ENCODE peak calls at places on chromosome 5, in eight cellular contexts. One of them, this sample, is unnamed.

GRCh38 chr5:115873392-115873791 is 31.7 kb downstream of the AP3S1 start:
- DNase-seq in prostate gland: no peak
- DNase-seq in lower lobe of right lung: no peak
- DNase-seq in heart left ventricle: no peak
- DNase-seq in IMR-90: peak
- DNase-seq in GM23338: no peak
- DNase-seq in sigmoid colon: no peak
- DNase-seq in cardiac muscle cell: no peak
- DNase-seq in this sample: no peak

GRCh38 chr5:178791976-178792375 is 61.5 kb upstream of the ZNF354A start:
- DNase-seq in prostate gland: no peak
- DNase-seq in lower lobe of right lung: no peak
- DNase-seq in heart left ventricle: no peak
- DNase-seq in IMR-90: no peak
- DNase-seq in GM23338: no peak
- DNase-seq in sigmoid colon: peak
- DNase-seq in cardiac muscle cell: no peak
- DNase-seq in this sample: no peak

GRCh38 chr5:131394128-131394527 is 130.3 kb downstream of the CDC42SE2 start:
- DNase-seq in prostate gland: peak
- DNase-seq in lower lobe of right lung: no peak
- DNase-seq in heart left ventricle: no peak
- DNase-seq in IMR-90: peak
- DNase-seq in GM23338: no peak
- DNase-seq in sigmoid colon: no peak
- DNase-seq in cardiac muscle cell: peak
- DNase-seq in this sample: no peak

GRCh38 chr5:146342882-146343865 is 4.5 kb downstream of the POU4F3 start:
- DNase-seq in prostate gland: no peak
- DNase-seq in lower lobe of right lung: no peak
- DNase-seq in heart left ventricle: no peak
- DNase-seq in IMR-90: no peak
- DNase-seq in GM23338: peak
- DNase-seq in sigmoid colon: no peak
- DNase-seq in cardiac muscle cell: no peak
- DNase-seq in this sample: no peak

GRCh38 chr5:5344051-5344571 is 78.4 kb upstream of the ICE1 start:
- DNase-seq in prostate gland: no peak
- DNase-seq in lower lobe of right lung: no peak
- DNase-seq in heart left ventricle: no peak
- DNase-seq in IMR-90: no peak
- DNase-seq in GM23338: no peak
- DNase-seq in sigmoid colon: no peak
- DNase-seq in cardiac muscle cell: peak
- DNase-seq in this sample: no peak

GRCh38 chr5:107513337-107514125 is 157.2 kb downstream of the EFNA5 start:
- DNase-seq in prostate gland: no peak
- DNase-seq in lower lobe of right lung: no peak
- DNase-seq in heart left ventricle: no peak
- DNase-seq in IMR-90: no peak
- DNase-seq in GM23338: no peak
- DNase-seq in sigmoid colon: no peak
- DNase-seq in cardiac muscle cell: no peak
- DNase-seq in this sample: peak

GRCh38 chr5:122089096-122089495 is 11.0 kb upstream of the LOX start:
- DNase-seq in prostate gland: no peak
- DNase-seq in lower lobe of right lung: no peak
- DNase-seq in heart left ventricle: no peak
- DNase-seq in IMR-90: no peak
- DNase-seq in GM23338: no peak
- DNase-seq in sigmoid colon: no peak
- DNase-seq in cardiac muscle cell: peak
- DNase-seq in this sample: no peak

GRCh38 chr5:108168915-108169314 is 213.0 kb downstream of the FBXL17 start:
- DNase-seq in prostate gland: no peak
- DNase-seq in lower lobe of right lung: no peak
- DNase-seq in heart left ventricle: no peak
- DNase-seq in IMR-90: no peak
- DNase-seq in GM23338: no peak
- DNase-seq in sigmoid colon: no peak
- DNase-seq in cardiac muscle cell: peak
- DNase-seq in this sample: no peak

GRCh38 chr5:96733771-96734498 is 71.8 kb downstream of the CAST start:
- DNase-seq in prostate gland: peak
- DNase-seq in lower lobe of right lung: no peak
- DNase-seq in heart left ventricle: no peak
- DNase-seq in IMR-90: peak
- DNase-seq in GM23338: peak
- DNase-seq in sigmoid colon: no peak
- DNase-seq in cardiac muscle cell: no peak
- DNase-seq in this sample: no peak

DNA sequence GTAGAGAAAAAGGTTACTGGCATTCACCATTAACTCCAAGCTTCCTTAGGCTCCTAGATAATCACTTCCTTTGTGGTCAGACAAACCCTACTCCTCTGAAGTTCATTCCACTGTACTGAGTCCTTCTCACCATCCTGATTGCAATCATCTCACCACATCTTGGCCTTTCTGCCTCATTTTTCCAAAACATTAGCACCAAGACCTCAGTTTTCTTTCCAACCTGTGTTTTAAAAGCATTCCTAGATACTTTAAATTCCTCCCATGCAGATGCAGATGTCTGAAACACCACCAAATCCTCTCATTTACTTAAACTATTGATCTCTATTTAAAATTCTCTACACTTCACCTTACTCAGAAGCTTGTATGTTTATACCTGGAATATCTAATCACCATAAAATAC is 961.3 kb upstream of the CTNND2 start:
- DNase-seq in prostate gland: no peak
- DNase-seq in lower lobe of right lung: no peak
- DNase-seq in heart left ventricle: no peak
- DNase-seq in IMR-90: no peak
- DNase-seq in GM23338: peak
- DNase-seq in sigmoid colon: no peak
- DNase-seq in cardiac muscle cell: no peak
- DNase-seq in this sample: no peak
- H3K27ac ChIP-seq in prostate gland: no peak
- H3K27ac ChIP-seq in lower lobe of right lung: no peak
- H3K27ac ChIP-seq in heart left ventricle: no peak
- H3K27ac ChIP-seq in IMR-90: no peak
- H3K27ac ChIP-seq in GM23338: peak
- H3K27ac ChIP-seq in sigmoid colon: no peak
- H3K27ac ChIP-seq in cardiac muscle cell: no peak
- H3K27ac ChIP-seq in this sample: no peak

GRCh38 chr5:84080908-84081307 is 303.8 kb downstream of the EDIL3 start:
- DNase-seq in prostate gland: no peak
- DNase-seq in lower lobe of right lung: no peak
- DNase-seq in heart left ventricle: no peak
- DNase-seq in IMR-90: no peak
- DNase-seq in GM23338: peak
- DNase-seq in sigmoid colon: no peak
- DNase-seq in cardiac muscle cell: no peak
- DNase-seq in this sample: no peak
- TF ChIP-seq CTCF in prostate gland: no peak
- TF ChIP-seq CTCF in lower lobe of right lung: no peak
- TF ChIP-seq CTCF in heart left ventricle: no peak
- TF ChIP-seq CTCF in IMR-90: no peak
- TF ChIP-seq CTCF in GM23338: no peak
- TF ChIP-seq CTCF in sigmoid colon: no peak
- TF ChIP-seq CTCF in cardiac muscle cell: no peak
- TF ChIP-seq CTCF in this sample: no peak

GRCh38 chr5:53557386-53557785 is 3.1 kb upstream of the NDUFS4 start:
- DNase-seq in prostate gland: no peak
- DNase-seq in lower lobe of right lung: no peak
- DNase-seq in heart left ventricle: no peak
- DNase-seq in IMR-90: peak
- DNase-seq in GM23338: no peak
- DNase-seq in sigmoid colon: no peak
- DNase-seq in cardiac muscle cell: no peak
- DNase-seq in this sample: no peak

GRCh38 chr5:53558966-53559365 is 1.5 kb upstream of the NDUFS4 start:
- DNase-seq in prostate gland: no peak
- DNase-seq in lower lobe of right lung: no peak
- DNase-seq in heart left ventricle: no peak
- DNase-seq in IMR-90: no peak
- DNase-seq in GM23338: no peak
- DNase-seq in sigmoid colon: no peak
- DNase-seq in cardiac muscle cell: no peak
- DNase-seq in this sample: no peak

GRCh38 chr5:53556001-53556400 is 4.4 kb upstream of the NDUFS4 start:
- DNase-seq in prostate gland: no peak
- DNase-seq in lower lobe of right lung: no peak
- DNase-seq in heart left ventricle: no peak
- DNase-seq in IMR-90: no peak
- DNase-seq in GM23338: no peak
- DNase-seq in sigmoid colon: no peak
- DNase-seq in cardiac muscle cell: no peak
- DNase-seq in this sample: no peak

GRCh38 chr5:53560506-53561191 is at the start of gene NDUFS4:
- DNase-seq in prostate gland: peak
- DNase-seq in lower lobe of right lung: peak
- DNase-seq in heart left ventricle: peak
- DNase-seq in IMR-90: peak
- DNase-seq in GM23338: peak
- DNase-seq in sigmoid colon: peak
- DNase-seq in cardiac muscle cell: peak
- DNase-seq in this sample: peak

DNA sequence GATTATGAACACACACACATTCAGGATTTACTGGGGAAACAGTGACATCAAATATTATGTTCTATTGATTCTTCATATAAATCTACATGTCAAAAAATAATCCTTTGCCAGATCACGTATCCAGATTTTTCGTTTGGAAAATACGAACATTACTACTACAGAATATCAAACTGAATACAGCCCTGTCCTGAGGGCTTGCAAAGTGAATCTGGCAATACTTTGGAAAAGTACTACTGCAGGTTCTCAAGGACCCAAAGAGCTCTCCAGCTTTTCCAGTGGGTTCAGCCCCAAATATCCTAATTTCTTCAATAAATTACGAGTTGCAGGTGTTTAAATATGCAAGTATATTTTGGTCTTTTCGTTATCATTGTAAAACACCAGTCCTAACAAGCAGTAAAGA is 411 bp upstream of the NDUFS4 start:
- DNase-seq in prostate gland: no peak
- DNase-seq in lower lobe of right lung: no peak
- DNase-seq in heart left ventricle: no peak
- DNase-seq in IMR-90: no peak
- DNase-seq in GM23338: no peak
- DNase-seq in sigmoid colon: no peak
- DNase-seq in cardiac muscle cell: no peak
- DNase-seq in this sample: peak
- H3K4me3 ChIP-seq in prostate gland: peak
- H3K4me3 ChIP-seq in lower lobe of right lung: peak
- H3K4me3 ChIP-seq in heart left ventricle: peak
- H3K4me3 ChIP-seq in IMR-90: peak
- H3K4me3 ChIP-seq in GM23338: peak
- H3K4me3 ChIP-seq in sigmoid colon: peak
- H3K4me3 ChIP-seq in cardiac muscle cell: peak
- H3K4me3 ChIP-seq in this sample: peak

GRCh38 chr5:150505041-150505511 is 2.9 kb upstream of the NDST1 start:
- DNase-seq in prostate gland: no peak
- DNase-seq in lower lobe of right lung: no peak
- DNase-seq in heart left ventricle: no peak
- DNase-seq in IMR-90: no peak
- DNase-seq in GM23338: no peak
- DNase-seq in sigmoid colon: no peak
- DNase-seq in cardiac muscle cell: no peak
- DNase-seq in this sample: no peak

GRCh38 chr5:150505816-150506215 is 2.1 kb upstream of the NDST1 start:
- DNase-seq in prostate gland: no peak
- DNase-seq in lower lobe of right lung: no peak
- DNase-seq in heart left ventricle: no peak
- DNase-seq in IMR-90: no peak
- DNase-seq in GM23338: no peak
- DNase-seq in sigmoid colon: no peak
- DNase-seq in cardiac muscle cell: no peak
- DNase-seq in this sample: no peak

GRCh38 chr5:150507283-150508020 is 479 bp upstream of the NDST1 start:
- DNase-seq in prostate gland: peak
- DNase-seq in lower lobe of right lung: no peak
- DNase-seq in heart left ventricle: no peak
- DNase-seq in IMR-90: no peak
- DNase-seq in GM23338: no peak
- DNase-seq in sigmoid colon: no peak
- DNase-seq in cardiac muscle cell: no peak
- DNase-seq in this sample: no peak

GRCh38 chr5:150508021-150508640 is at the start of gene NDST1:
- DNase-seq in prostate gland: no peak
- DNase-seq in lower lobe of right lung: peak
- DNase-seq in heart left ventricle: no peak
- DNase-seq in IMR-90: no peak
- DNase-seq in GM23338: no peak
- DNase-seq in sigmoid colon: no peak
- DNase-seq in cardiac muscle cell: no peak
- DNase-seq in this sample: no peak

DNA sequence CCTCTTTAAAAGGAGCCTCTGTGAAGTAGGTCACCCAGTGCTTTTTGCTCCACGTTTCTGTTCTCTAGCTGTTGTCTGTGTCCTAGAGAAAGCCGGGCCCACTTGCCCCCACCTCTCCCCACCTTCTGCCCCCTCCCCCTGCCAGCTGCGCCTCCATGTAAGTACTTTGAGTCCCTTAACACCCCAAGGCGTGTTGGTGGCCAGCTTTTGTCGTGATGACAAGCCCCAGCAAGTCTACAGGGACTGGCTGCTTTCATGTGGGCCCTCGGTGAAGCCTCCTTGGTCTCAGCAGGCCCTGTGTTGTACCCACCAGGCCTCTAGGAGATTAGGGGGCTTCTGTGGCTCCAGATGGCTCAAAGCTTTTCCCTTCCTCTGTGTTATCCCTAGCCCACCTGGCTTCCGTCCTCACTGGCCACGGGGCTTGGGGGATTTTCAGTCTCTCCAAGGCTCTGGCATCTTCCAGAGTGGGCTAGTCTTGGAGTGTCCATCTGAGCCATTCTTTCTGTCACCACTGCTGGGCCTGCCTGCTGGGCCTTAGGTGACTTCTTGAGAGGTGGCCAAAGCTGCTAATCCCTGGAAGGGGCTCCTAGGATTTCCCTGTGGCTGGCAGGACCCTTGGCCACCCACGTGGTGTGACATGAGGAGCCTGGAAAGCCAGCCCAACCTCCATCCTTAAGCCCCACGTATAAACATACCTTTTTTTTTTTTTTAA is 1.2 kb upstream of the NDST1 start:
- DNase-seq in prostate gland: peak
- DNase-seq in lower lobe of right lung: no peak
- DNase-seq in heart left ventricle: no peak
- DNase-seq in IMR-90: no peak
- DNase-seq in GM23338: no peak
- DNase-seq in sigmoid colon: no peak
- DNase-seq in cardiac muscle cell: no peak
- DNase-seq in this sample: no peak
- H3K27ac ChIP-seq in prostate gland: peak
- H3K27ac ChIP-seq in lower lobe of right lung: peak
- H3K27ac ChIP-seq in heart left ventricle: no peak
- H3K27ac ChIP-seq in IMR-90: no peak
- H3K27ac ChIP-seq in GM23338: peak
- H3K27ac ChIP-seq in sigmoid colon: peak
- H3K27ac ChIP-seq in cardiac muscle cell: peak
- H3K27ac ChIP-seq in this sample: no peak